ENCODE peak calls at places on chromosome 22, in four cellular contexts. W is H9, T is neuronal stem cell, J is H1. H is an unnamed sample.
A peak's percentile ranks its signal among the peaks of the same experiment; 100 is the strongest.

GRCh38 chr22:30568137-30568805 is 6.2 kb downstream of the GAL3ST1 start:
- DNase-seq in W (peak; percentile 81), T (no peak), J (no peak), H (no peak)

GRCh38 chr22:17969732-17970131 is 54.6 kb downstream of the MICAL3 start:
- DNase-seq in W (no peak), T (no peak), J (no peak), H (peak; percentile 95)

GRCh38 chr22:38756631-38757463 is 1.0 kb upstream of the SUN2 start:
- DNase-seq in W (no peak), T (no peak), J (no peak), H (peak; percentile 89)

GRCh38 chr22:50606126-50606525 is 5.5 kb downstream of the MAPK8IP2 start:
- DNase-seq in W (no peak), T (no peak), J (no peak), H (no peak)

GRCh38 chr22:37419916-37420655 is 7.2 kb downstream of the ELFN2 start:
- DNase-seq in W (peak; percentile 77), T (no peak), J (peak; percentile 50), H (no peak)

GRCh38 chr22:40128989-40129388 is 48.7 kb upstream of the TNRC6B start:
- DNase-seq in W (no peak), T (no peak), J (no peak), H (no peak)

GRCh38 chr22:41094036-41094435 is 1.6 kb downstream of the EP300 start:
- DNase-seq in W (no peak), T (no peak), J (no peak), H (no peak)

GRCh38 chr22:25159028-25159427 is 40.6 kb upstream of the CRYBB3 start:
- DNase-seq in W (no peak), T (no peak), J (no peak), H (no peak)

GRCh38 chr22:23856721-23857605 is 712 bp upstream of the SLC2A11 start:
- DNase-seq in W (peak; percentile 71), T (peak; percentile 49), J (no peak), H (peak; percentile 94)

GRCh38 chr22:50715776-50716175 is 22.2 kb upstream of the ACR start:
- DNase-seq in W (no peak), T (no peak), J (no peak), H (no peak)

GRCh38 chr22:50622723-50623327 is 5.1 kb downstream of the ARSA start:
- DNase-seq in W (peak; percentile 41), T (no peak), J (no peak), H (peak; percentile 86)

GRCh38 chr22:21933413-21933812 is 19.2 kb downstream of the PPM1F start:
- DNase-seq in W (no peak), T (no peak), J (no peak), H (no peak)

GRCh38 chr22:48106715-48107259 is 1344.3 kb downstream of the TBC1D22A start:
- DNase-seq in W (no peak), T (no peak), J (no peak), H (no peak)

GRCh38 chr22:25134028-25134427 is 65.6 kb upstream of the CRYBB3 start:
- DNase-seq in W (no peak), T (no peak), J (no peak), H (no peak)

GRCh38 chr22:39498368-39498767 is 3.7 kb upstream of the MIEF1 start:
- DNase-seq in W (no peak), T (no peak), J (no peak), H (no peak)

GRCh38 chr22:49999901-50000586 is 12.5 kb downstream of the IL17REL start:
- DNase-seq in W (no peak), T (no peak), J (no peak), H (no peak)

GRCh38 chr22:42868751-42869251 is 11.7 kb upstream of the ARFGAP3 start:
- DNase-seq in W (no peak), T (no peak), J (no peak), H (peak; percentile 36)

GRCh38 chr22:24128631-24129601 is 52.4 kb upstream of the SUSD2 start:
- DNase-seq in W (no peak), T (no peak), J (no peak), H (no peak)

GRCh38 chr22:49824185-49824925 is 3.3 kb downstream of the BRD1 start:
- DNase-seq in W (no peak), T (no peak), J (no peak), H (no peak)

GRCh38 chr22:36123673-36124630 is 36.6 kb downstream of the APOL3 start:
- DNase-seq in W (peak; percentile 95), T (peak; percentile 88), J (peak; percentile 87), H (peak; percentile 99)
- H2BK12ac ChIP-seq in W (no peak overlapping the region), T (no peak overlapping the region), J (no peak overlapping the region), H (no peak overlapping the region)

DNA sequence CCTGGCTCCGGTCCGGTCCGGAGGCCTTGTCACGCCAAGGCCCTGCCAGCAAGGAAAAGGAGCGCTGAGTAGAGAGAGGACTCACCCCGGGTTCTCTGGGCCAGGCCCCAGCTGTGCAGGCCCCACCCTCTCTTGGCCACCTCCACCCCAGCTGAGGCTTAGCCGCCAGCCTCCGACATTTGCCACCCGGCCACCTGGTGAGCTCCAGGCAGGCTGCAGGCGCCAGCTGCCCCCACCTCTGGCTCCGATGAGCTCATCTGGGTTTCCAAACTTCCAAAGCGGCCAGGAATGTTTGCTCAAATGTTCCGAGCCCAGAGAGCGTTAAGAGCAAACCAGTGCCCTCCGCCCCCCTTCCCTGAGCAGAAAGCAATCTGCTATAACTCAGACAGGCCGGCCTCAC is 9.0 kb upstream of the MN1 start:
- DNase-seq in W (no peak), T (no peak), J (no peak), H (peak; percentile 14)
- H3K9ac ChIP-seq in W (no peak overlapping the region), T (peak overlapping the region; percentile 44), J (no peak overlapping the region), H (no peak overlapping the region)

GRCh38 chr22:19853058-19853878 is 1.4 kb downstream of the GNB1L start:
- DNase-seq in W (no peak), T (no peak), J (no peak), H (peak; percentile 18)
- H3K4me1 ChIP-seq in W (no peaks in the 10 kb centered on the region), T (peaks cover 15% of the 10 kb centered on the region), J (peaks cover 10% of the 10 kb centered on the region), H (peaks cover 38% of the 10 kb centered on the region)

GRCh38 chr22:32880906-32881596 is 79.5 kb downstream of the TIMP3 start:
- DNase-seq in W (no peak), T (no peak), J (no peak), H (no peak)

GRCh38 chr22:32879550-32879949 is 78.0 kb downstream of the TIMP3 start:
- DNase-seq in W (no peak), T (no peak), J (no peak), H (no peak)

GRCh38 chr22:32877196-32877595 is 75.7 kb downstream of the TIMP3 start:
- DNase-seq in W (no peak), T (no peak), J (no peak), H (no peak)

GRCh38 chr22:32880531-32880905 is 79.0 kb downstream of the TIMP3 start:
- DNase-seq in W (no peak), T (no peak), J (no peak), H (no peak)

GRCh38 chr22:32880061-32880460 is 78.6 kb downstream of the TIMP3 start:
- DNase-seq in W (no peak), T (no peak), J (no peak), H (no peak)
- H2BK12ac ChIP-seq in W (no peak overlapping the region), T (no peak overlapping the region), J (no peak overlapping the region), H (no peak overlapping the region)

DNA sequence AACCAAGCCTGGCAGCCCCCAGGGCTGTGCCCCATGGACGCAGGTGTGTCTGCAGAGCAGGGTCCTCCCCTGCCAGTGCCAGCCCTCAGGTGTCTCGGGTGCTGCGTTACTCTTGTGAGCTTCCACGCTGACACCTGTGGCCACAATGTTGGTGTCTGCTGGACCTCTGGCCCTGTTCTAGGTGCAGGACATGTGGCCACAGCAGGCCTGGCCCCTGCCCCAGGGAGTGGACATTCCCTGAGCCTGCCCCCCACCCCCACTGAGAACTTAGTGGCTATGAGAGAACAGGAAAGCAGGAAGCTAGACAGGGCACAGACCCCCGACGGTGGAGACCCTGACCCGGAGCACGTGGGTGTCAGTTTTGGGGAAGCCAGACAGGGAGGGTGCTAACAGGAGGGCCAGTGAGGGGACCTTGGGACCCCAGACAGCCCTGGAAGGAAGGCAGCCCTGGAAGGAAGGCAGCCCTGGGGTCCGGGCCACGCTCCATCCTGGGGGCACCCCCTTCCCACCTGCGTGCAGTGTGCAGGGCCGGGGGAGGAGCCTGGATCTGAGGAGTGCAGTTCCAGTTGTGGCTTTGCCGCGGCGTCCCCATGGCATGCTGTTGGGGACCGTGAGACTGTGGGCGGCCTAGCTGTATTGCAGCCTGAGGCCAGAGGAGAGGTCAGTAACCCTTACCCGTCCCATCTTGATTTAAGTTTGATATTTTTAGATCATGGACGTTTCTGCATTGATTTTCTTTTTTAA is 43.9 kb upstream of the PPARA start:
- DNase-seq in W (no peak), T (no peak), J (no peak), H (no peak)
- H3K9ac ChIP-seq in W (no peak overlapping the region), T (no peak overlapping the region), J (no peak overlapping the region), H (no peak overlapping the region)